ENCODE peak calls at places on chromosomes 5 and 9, in eight cellular contexts. Y is NCI-H2107, R is smooth muscle cell of the brain vasculature, F is A549, G is mucosa of gallbladder, E is BE2C, X is epithelial cell of prostate, C is H7. Z is an unnamed sample.

GRCh38 chr5:75610201-75610600 is 1.1 kb upstream of the ANKDD1B start:
- DNase-seq in E (no peak), X (no peak), Y (no peak), G (no peak), C (peak; percentile 26), F (no peak), R (no peak), Z (no peak)

GRCh38 chr9:92154016-92154415 is 38.8 kb upstream of the SPTLC1 start:
- DNase-seq in X (no peak), E (no peak), R (no peak), Y (no peak), F (no peak), C (no peak), G (no peak), Z (no peak)

GRCh38 chr9:71820516-71820915 is 52.2 kb upstream of the CEMIP2 start:
- DNase-seq in X (no peak), R (no peak), E (no peak), C (no peak), F (no peak), G (no peak), Y (no peak), Z (no peak)

GRCh38 chr9:127567119-127567897 is 44.8 kb upstream of the STXBP1 start:
- DNase-seq in Y (no peak), X (no peak), E (no peak), G (peak; percentile 63), C (peak; percentile 66), F (peak; percentile 61), R (no peak), Z (no peak)

GRCh38 chr5:149999359-149999758 is 1.1 kb downstream of the TIGD6 start:
- DNase-seq in E (no peak), R (no peak), X (no peak), Y (no peak), G (no peak), F (no peak), C (no peak), Z (no peak)

GRCh38 chr5:60495644-60496520 is 204.1 kb downstream of the DEPDC1B start:
- DNase-seq in G (no peak), F (no peak), R (no peak), Y (no peak), X (no peak), C (no peak), E (no peak), Z (no peak)

GRCh38 chr9:87725900-87726709 is at the start of gene CTSL:
- DNase-seq in F (peak; percentile 92), X (peak; percentile 48), R (no peak), E (peak; percentile 84), Y (no peak), C (peak; percentile 96), G (peak; percentile 93), Z (no peak)

GRCh38 chr5:74093501-74093993 is 467.6 kb downstream of the ARHGEF28 start:
- DNase-seq in X (no peak), G (no peak), Y (no peak), C (no peak), F (no peak), R (no peak), E (no peak), Z (no peak)

GRCh38 chr9:112285056-112285455 is 48.4 kb downstream of the PTBP3 start:
- DNase-seq in G (no peak), R (no peak), F (no peak), E (no peak), X (no peak), Y (no peak), C (no peak), Z (no peak)

GRCh38 chr5:142630927-142631539 is 54.9 kb downstream of the FGF1 start:
- DNase-seq in F (no peak), G (no peak), E (no peak), C (no peak), R (no peak), Y (no peak), X (no peak), Z (no peak)

GRCh38 chr5:36630201-36630968 is 24.0 kb downstream of the SLC1A3 start:
- DNase-seq in R (no peak), F (no peak), X (peak; percentile 65), E (no peak), C (no peak), G (no peak), Y (no peak), Z (no peak)

GRCh38 chr5:176677209-176677931 is 30.1 kb downstream of the TSPAN17 start:
- DNase-seq in E (no peak), Y (no peak), C (no peak), X (no peak), G (no peak), R (no peak), F (no peak), Z (no peak)

GRCh38 chr5:1172670-1173404 is 28.6 kb upstream of the SLC6A19 start:
- DNase-seq in Y (no peak), R (no peak), E (no peak), C (no peak), F (no peak), X (no peak), G (no peak), Z (no peak)

GRCh38 chr5:149280802-149281201 is 9.1 kb downstream of the AFAP1L1 start:
- DNase-seq in G (no peak), Y (no peak), C (no peak), X (no peak), R (no peak), F (no peak), E (no peak), Z (no peak)

Z was measured in activated naive CD8-positive, alpha-beta T cell treated with anti-CD3 and anti-CD28 coated beads, Interleukin-2, amount 50 U/mL, for 16 hours.